ENCODE peak calls at places on chromosomes 6 and 20, in seven cellular contexts. One of them, this sample, is unnamed.

GRCh38 chr6:132257561-132257960 is 143.7 kb downstream of the MOXD1 start:
- DNase-seq in GM12892: no peak
- DNase-seq in HepG2: no peak
- DNase-seq in SK-N-SH: no peak
- DNase-seq in H1: no peak
- DNase-seq in K562: no peak
- DNase-seq in GM12878: no peak
- DNase-seq in this sample: no peak

GRCh38 chr20:56735087-56735642 is 106.1 kb downstream of the TFAP2C start:
- DNase-seq in GM12892: no peak
- DNase-seq in HepG2: no peak
- DNase-seq in SK-N-SH: no peak
- DNase-seq in H1: no peak
- DNase-seq in K562: no peak
- DNase-seq in GM12878: no peak
- DNase-seq in this sample: no peak

GRCh38 chr6:161694995-161695394 is 421.1 kb upstream of the AGPAT4 start:
- DNase-seq in GM12892: no peak
- DNase-seq in HepG2: peak
- DNase-seq in SK-N-SH: no peak
- DNase-seq in H1: no peak
- DNase-seq in K562: peak
- DNase-seq in GM12878: no peak
- DNase-seq in this sample: no peak

GRCh38 chr6:139881728-139882211 is 507.3 kb upstream of the CITED2 start:
- DNase-seq in GM12892: no peak
- DNase-seq in HepG2: peak
- DNase-seq in SK-N-SH: peak
- DNase-seq in H1: no peak
- DNase-seq in K562: peak
- DNase-seq in GM12878: no peak
- DNase-seq in this sample: no peak

GRCh38 chr20:63980317-63980805 is 571 bp upstream of the PRPF6 start:
- DNase-seq in GM12892: no peak
- DNase-seq in HepG2: peak
- DNase-seq in SK-N-SH: no peak
- DNase-seq in H1: no peak
- DNase-seq in K562: no peak
- DNase-seq in GM12878: no peak
- DNase-seq in this sample: no peak

GRCh38 chr20:32506721-32507120 is 78.4 kb downstream of the NOL4L start:
- DNase-seq in GM12892: no peak
- DNase-seq in HepG2: no peak
- DNase-seq in SK-N-SH: no peak
- DNase-seq in H1: no peak
- DNase-seq in K562: no peak
- DNase-seq in GM12878: no peak
- DNase-seq in this sample: no peak

GRCh38 chr6:81241717-81242116 is 510.8 kb downstream of the TENT5A start:
- DNase-seq in GM12892: no peak
- DNase-seq in HepG2: peak
- DNase-seq in SK-N-SH: peak
- DNase-seq in H1: no peak
- DNase-seq in K562: no peak
- DNase-seq in GM12878: no peak
- DNase-seq in this sample: no peak

GRCh38 chr6:170085475-170086401 is 205.1 kb downstream of the DLL1 start:
- DNase-seq in GM12892: no peak
- DNase-seq in HepG2: no peak
- DNase-seq in SK-N-SH: no peak
- DNase-seq in H1: no peak
- DNase-seq in K562: no peak
- DNase-seq in GM12878: no peak
- DNase-seq in this sample: no peak

GRCh38 chr20:14700641-14700965 is 363.2 kb upstream of the FLRT3 start:
- DNase-seq in GM12892: no peak
- DNase-seq in HepG2: no peak
- DNase-seq in SK-N-SH: no peak
- DNase-seq in H1: no peak
- DNase-seq in K562: no peak
- DNase-seq in GM12878: no peak
- DNase-seq in this sample: no peak

GRCh38 chr6:142954844-142955243 is 9.9 kb upstream of the HIVEP2 start:
- DNase-seq in GM12892: no peak
- DNase-seq in HepG2: no peak
- DNase-seq in SK-N-SH: no peak
- DNase-seq in H1: no peak
- DNase-seq in K562: no peak
- DNase-seq in GM12878: no peak
- DNase-seq in this sample: no peak

GRCh38 chr6:44297063-44298038 is 15.8 kb downstream of the AARS2 start:
- DNase-seq in GM12892: no peak
- DNase-seq in HepG2: no peak
- DNase-seq in SK-N-SH: peak
- DNase-seq in H1: no peak
- DNase-seq in K562: peak
- DNase-seq in GM12878: no peak
- DNase-seq in this sample: peak

GRCh38 chr20:57661201-57662027 is 41.2 kb upstream of the ZBP1 start:
- DNase-seq in GM12892: peak
- DNase-seq in HepG2: no peak
- DNase-seq in SK-N-SH: peak
- DNase-seq in H1: no peak
- DNase-seq in K562: no peak
- DNase-seq in GM12878: no peak
- DNase-seq in this sample: peak

GRCh38 chr6:108627692-108628565 is 67.2 kb downstream of the FOXO3 start:
- DNase-seq in GM12892: no peak
- DNase-seq in HepG2: no peak
- DNase-seq in SK-N-SH: no peak
- DNase-seq in H1: no peak
- DNase-seq in K562: no peak
- DNase-seq in GM12878: no peak
- DNase-seq in this sample: no peak

GRCh38 chr6:27684264-27685211 is 211.6 kb upstream of the ZNF184 start:
- DNase-seq in GM12892: no peak
- DNase-seq in HepG2: peak
- DNase-seq in SK-N-SH: peak
- DNase-seq in H1: peak
- DNase-seq in K562: peak
- DNase-seq in GM12878: peak
- DNase-seq in this sample: no peak

GRCh38 chr6:9225441-9225871 is 790.1 kb upstream of the SLC35B3 start:
- DNase-seq in GM12892: no peak
- DNase-seq in HepG2: no peak
- DNase-seq in SK-N-SH: no peak
- DNase-seq in H1: no peak
- DNase-seq in K562: no peak
- DNase-seq in GM12878: no peak
- DNase-seq in this sample: no peak

GRCh38 chr20:41540916-41541315 is 77.3 kb downstream of the CHD6 start:
- DNase-seq in GM12892: no peak
- DNase-seq in HepG2: no peak
- DNase-seq in SK-N-SH: peak
- DNase-seq in H1: no peak
- DNase-seq in K562: no peak
- DNase-seq in GM12878: no peak
- DNase-seq in this sample: no peak

GRCh38 chr6:27157461-27158315 is 89.8 kb upstream of the PRSS16 start:
- DNase-seq in GM12892: no peak
- DNase-seq in HepG2: peak
- DNase-seq in SK-N-SH: no peak
- DNase-seq in H1: no peak
- DNase-seq in K562: peak
- DNase-seq in GM12878: peak
- DNase-seq in this sample: no peak

GRCh38 chr6:45609141-45609638 is 231.5 kb upstream of the SUPT3H start:
- DNase-seq in GM12892: no peak
- DNase-seq in HepG2: no peak
- DNase-seq in SK-N-SH: no peak
- DNase-seq in H1: no peak
- DNase-seq in K562: no peak
- DNase-seq in GM12878: no peak
- DNase-seq in this sample: no peak

GRCh38 chr6:45607818-45608217 is 230.1 kb upstream of the SUPT3H start:
- DNase-seq in GM12892: no peak
- DNase-seq in HepG2: no peak
- DNase-seq in SK-N-SH: no peak
- DNase-seq in H1: no peak
- DNase-seq in K562: no peak
- DNase-seq in GM12878: no peak
- DNase-seq in this sample: no peak

GRCh38 chr6:45610374-45610773 is 232.6 kb upstream of the SUPT3H start:
- DNase-seq in GM12892: no peak
- DNase-seq in HepG2: no peak
- DNase-seq in SK-N-SH: no peak
- DNase-seq in H1: no peak
- DNase-seq in K562: no peak
- DNase-seq in GM12878: no peak
- DNase-seq in this sample: no peak

GRCh38 chr6:45606831-45607400 is 229.2 kb upstream of the SUPT3H start:
- DNase-seq in GM12892: no peak
- DNase-seq in HepG2: no peak
- DNase-seq in SK-N-SH: no peak
- DNase-seq in H1: no peak
- DNase-seq in K562: no peak
- DNase-seq in GM12878: no peak
- DNase-seq in this sample: no peak

DNA sequence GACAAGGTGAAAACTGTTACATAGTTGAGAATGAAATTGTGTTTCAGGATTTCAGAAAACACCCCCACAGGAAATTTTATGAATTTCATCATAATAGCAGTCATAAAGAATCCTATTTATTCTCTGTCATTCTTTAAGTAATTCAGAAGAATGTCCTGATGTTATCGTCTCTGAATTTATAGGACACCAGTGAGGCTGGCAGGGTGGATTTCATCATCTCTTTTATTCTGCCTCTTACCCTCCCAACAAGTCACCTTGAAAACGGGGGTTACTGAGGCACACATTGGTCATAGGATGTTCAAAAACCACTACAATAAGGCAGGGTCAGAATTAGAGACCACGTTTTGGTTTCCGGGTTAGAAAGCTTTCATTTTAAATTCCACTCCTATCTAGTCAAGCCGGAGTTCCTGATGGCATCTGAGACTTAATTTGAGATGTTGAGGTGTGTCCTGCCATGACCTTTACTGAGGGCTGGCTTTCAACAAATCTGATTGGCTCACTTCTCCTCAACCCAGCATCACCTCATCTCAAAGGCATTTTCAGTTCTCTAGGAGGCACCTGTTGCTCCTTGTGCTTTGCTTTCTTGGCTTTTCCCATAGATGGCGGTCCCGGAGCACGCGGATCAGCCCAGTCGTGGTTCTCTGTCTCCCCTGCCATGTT is 230.6 kb upstream of the SUPT3H start:
- DNase-seq in GM12892: no peak
- DNase-seq in HepG2: no peak
- DNase-seq in SK-N-SH: no peak
- DNase-seq in H1: no peak
- DNase-seq in K562: no peak
- DNase-seq in GM12878: no peak
- DNase-seq in this sample: no peak
- TF ChIP-seq TAF1 in GM12892: no peak
- TF ChIP-seq TAF1 in HepG2: no peak
- TF ChIP-seq TAF1 in SK-N-SH: no peak
- TF ChIP-seq TAF1 in H1: no peak
- TF ChIP-seq TAF1 in K562: no peak
- TF ChIP-seq TAF1 in GM12878: no peak
- TF ChIP-seq TAF1 in this sample: no peak

DNA sequence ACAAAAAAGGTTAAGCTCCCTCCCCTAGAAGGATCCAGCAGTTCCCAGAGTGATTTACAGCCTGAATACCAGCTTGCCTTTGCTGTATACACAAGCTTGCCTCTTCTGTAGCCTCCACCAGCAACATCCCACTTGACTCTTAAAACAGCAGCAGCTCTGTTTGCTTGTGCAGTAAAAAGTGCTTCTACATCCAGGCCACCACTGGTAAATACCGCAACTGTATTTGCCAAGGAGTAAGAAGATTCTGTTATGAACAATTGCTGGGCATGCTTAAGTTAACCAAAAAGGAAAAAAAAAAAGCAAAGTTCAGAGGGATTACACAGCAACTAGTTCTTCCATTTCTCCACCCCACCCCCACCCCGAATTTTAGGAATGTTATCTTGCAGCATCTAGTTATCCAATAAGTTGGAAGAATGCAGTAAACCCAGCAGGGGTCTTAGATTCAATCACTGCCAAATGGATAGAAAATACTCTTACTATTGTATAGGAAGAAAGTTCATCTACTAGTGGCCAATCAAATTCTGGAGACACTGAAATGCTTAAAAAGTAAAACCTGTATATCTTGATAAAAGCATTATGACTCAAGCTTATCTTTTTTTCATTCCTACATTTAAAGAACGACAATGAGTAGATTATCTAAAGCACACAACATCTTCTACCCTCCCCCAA is 4.8 kb downstream of the SALL4 start:
- DNase-seq in GM12892: no peak
- DNase-seq in HepG2: no peak
- DNase-seq in SK-N-SH: no peak
- DNase-seq in H1: no peak
- DNase-seq in K562: no peak
- DNase-seq in GM12878: no peak
- DNase-seq in this sample: no peak
- TF ChIP-seq TAF1 in GM12892: no peak
- TF ChIP-seq TAF1 in HepG2: no peak
- TF ChIP-seq TAF1 in SK-N-SH: no peak
- TF ChIP-seq TAF1 in H1: no peak
- TF ChIP-seq TAF1 in K562: no peak
- TF ChIP-seq TAF1 in GM12878: no peak
- TF ChIP-seq TAF1 in this sample: no peak

GRCh38 chr20:21493049-21493448 is 20.8 kb downstream of the NKX2-2 start:
- DNase-seq in GM12892: no peak
- DNase-seq in HepG2: no peak
- DNase-seq in SK-N-SH: no peak
- DNase-seq in H1: no peak
- DNase-seq in K562: no peak
- DNase-seq in GM12878: no peak
- DNase-seq in this sample: no peak

GRCh38 chr20:21490105-21490504 is 23.8 kb downstream of the NKX2-2 start:
- DNase-seq in GM12892: no peak
- DNase-seq in HepG2: no peak
- DNase-seq in SK-N-SH: no peak
- DNase-seq in H1: no peak
- DNase-seq in K562: no peak
- DNase-seq in GM12878: no peak
- DNase-seq in this sample: no peak
- TF ChIP-seq TAF1 in GM12892: no peak
- TF ChIP-seq TAF1 in HepG2: no peak
- TF ChIP-seq TAF1 in SK-N-SH: no peak
- TF ChIP-seq TAF1 in H1: no peak
- TF ChIP-seq TAF1 in K562: no peak
- TF ChIP-seq TAF1 in GM12878: no peak
- TF ChIP-seq TAF1 in this sample: no peak

DNA sequence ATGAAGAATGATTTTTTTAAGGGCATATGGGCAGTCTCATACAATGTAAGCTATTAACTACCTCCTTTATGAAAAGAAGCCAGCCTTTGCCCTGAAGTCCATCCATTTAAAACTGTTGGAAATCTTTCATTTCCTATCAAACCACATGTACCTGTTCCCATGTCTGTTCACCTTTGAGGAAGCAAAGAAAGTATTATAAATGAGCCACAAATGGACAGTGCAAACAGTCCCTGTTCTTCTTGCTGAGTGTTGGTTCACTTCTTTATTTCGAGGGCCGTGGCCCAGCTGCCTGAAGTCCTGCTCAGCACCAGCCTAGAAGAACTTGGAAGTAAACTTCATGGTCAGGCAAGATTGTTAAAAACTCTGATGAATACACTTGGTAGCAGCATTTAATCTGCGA is 112.4 kb downstream of the TMEM242 start:
- DNase-seq in GM12892: no peak
- DNase-seq in HepG2: no peak
- DNase-seq in SK-N-SH: no peak
- DNase-seq in H1: no peak
- DNase-seq in K562: no peak
- DNase-seq in GM12878: no peak
- DNase-seq in this sample: no peak
- TF ChIP-seq TAF1 in GM12892: no peak
- TF ChIP-seq TAF1 in HepG2: no peak
- TF ChIP-seq TAF1 in SK-N-SH: no peak
- TF ChIP-seq TAF1 in H1: no peak
- TF ChIP-seq TAF1 in K562: no peak
- TF ChIP-seq TAF1 in GM12878: no peak
- TF ChIP-seq TAF1 in this sample: no peak